ENCODE peak calls at places on chromosome 19, in seven cellular contexts. T, C, U, W, M, G and S are unnamed samples.

GRCh38 chr19:8487137-8487851 is 15.1 kb downstream of the PRAM1 start:
- DNase-seq in T (no peak), C (no peak), U (no peak), W (no peak), M (no peak), G (no peak), S (no peak)

GRCh38 chr19:48454150-48454730 is 1.1 kb upstream of the KCNJ14 start:
- DNase-seq in T (no peak), C (no peak), U (no peak), W (no peak), M (no peak), G (no peak), S (no peak)

GRCh38 chr19:8017808-8018207 is 12.4 kb upstream of the ELAVL1 start:
- DNase-seq in T (no peak), C (no peak), U (peak), W (no peak), M (peak), G (peak), S (no peak)

GRCh38 chr19:31533114-31533513 is 183.9 kb upstream of the TSHZ3 start:
- DNase-seq in T (no peak), C (no peak), U (no peak), W (no peak), M (peak), G (no peak), S (no peak)

GRCh38 chr19:17415107-17415506 is 4.7 kb upstream of the MVB12A start:
- DNase-seq in T (no peak), C (no peak), U (no peak), W (no peak), M (peak), G (no peak), S (no peak)

GRCh38 chr19:38265213-38265861 is 964 bp downstream of the SPINT2 start:
- DNase-seq in T (no peak), C (no peak), U (no peak), W (no peak), M (peak), G (peak), S (peak)

GRCh38 chr19:19530889-19531288 is 2.2 kb downstream of the YJEFN3 start:
- DNase-seq in T (no peak), C (no peak), U (no peak), W (no peak), M (no peak), G (no peak), S (no peak)

GRCh38 chr19:44683434-44684210 is 12.3 kb downstream of the CEACAM19 start:
- DNase-seq in T (no peak), C (no peak), U (no peak), W (no peak), M (no peak), G (no peak), S (no peak)

GRCh38 chr19:44592451-44592890 is 20.9 kb upstream of the IGSF23 start:
- DNase-seq in T (no peak), C (no peak), U (no peak), W (no peak), M (no peak), G (no peak), S (no peak)

GRCh38 chr19:18046066-18046718 is 38.2 kb downstream of the ARRDC2 start:
- DNase-seq in T (peak), C (peak), U (peak), W (peak), M (no peak), G (no peak), S (peak)

GRCh38 chr19:17718988-17719711 is at the start of gene MAP1S:
- DNase-seq in T (no peak), C (peak), U (peak), W (peak), M (peak), G (peak), S (peak)

GRCh38 chr19:56595548-56595899 is 422 bp downstream of the ZNF71 start:
- DNase-seq in T (no peak), C (peak), U (no peak), W (no peak), M (no peak), G (no peak), S (peak)

GRCh38 chr19:43481701-43482100 is 16.3 kb upstream of the LYPD3 start:
- DNase-seq in T (no peak), C (no peak), U (no peak), W (no peak), M (no peak), G (no peak), S (no peak)

GRCh38 chr19:50325310-50326100 is 3.7 kb downstream of the KCNC3 start:
- DNase-seq in T (peak), C (peak), U (peak), W (peak), M (peak), G (peak), S (peak)

GRCh38 chr19:11180346-11180745 is 17.0 kb downstream of the KANK2 start:
- DNase-seq in T (no peak), C (no peak), U (no peak), W (no peak), M (no peak), G (no peak), S (no peak)

GRCh38 chr19:45404557-45405434 is at the start of gene PPP1R13L:
- DNase-seq in T (peak), C (peak), U (peak), W (peak), M (peak), G (peak), S (peak)

GRCh38 chr19:39265321-39265916 is 2.8 kb upstream of the IFNL2 start:
- DNase-seq in T (no peak), C (no peak), U (no peak), W (no peak), M (peak), G (no peak), S (no peak)

GRCh38 chr19:19447536-19448237 is 42.2 kb downstream of the GATAD2A start:
- DNase-seq in T (no peak), C (peak), U (no peak), W (no peak), M (no peak), G (no peak), S (no peak)

GRCh38 chr19:35249146-35249847 is 495 bp downstream of the LSR start:
- DNase-seq in T (no peak), C (no peak), U (no peak), W (no peak), M (peak), G (peak), S (no peak)

GRCh38 chr19:33437351-33438015 is 64.0 kb downstream of the CEBPG start:
- DNase-seq in T (no peak), C (no peak), U (no peak), W (no peak), M (no peak), G (no peak), S (no peak)

GRCh38 chr19:633786-634639 is 676 bp upstream of the POLRMT start:
- DNase-seq in T (no peak), C (peak), U (no peak), W (no peak), M (no peak), G (no peak), S (no peak)

GRCh38 chr19:55526216-55527196 is 10.4 kb downstream of the SBK2 start:
- DNase-seq in T (no peak), C (peak), U (peak), W (peak), M (peak), G (peak), S (peak)

GRCh38 chr19:46745521-46746280 is at the start of gene FKRP:
- DNase-seq in T (no peak), C (no peak), U (no peak), W (peak), M (peak), G (no peak), S (no peak)

GRCh38 chr19:49882643-49883042 is 5.1 kb downstream of the TBC1D17 start:
- DNase-seq in T (no peak), C (no peak), U (no peak), W (no peak), M (no peak), G (no peak), S (no peak)

GRCh38 chr19:44813331-44814131 is 4.6 kb downstream of the BCAM start:
- DNase-seq in T (no peak), C (no peak), U (no peak), W (no peak), M (peak), G (no peak), S (no peak)

GRCh38 chr19:39415111-39416046 is 2.9 kb downstream of the PLEKHG2 start:
- DNase-seq in T (no peak), C (no peak), U (no peak), W (no peak), M (peak), G (peak), S (no peak)

GRCh38 chr19:44303976-44304568 is 753 bp downstream of the ZNF235 start:
- DNase-seq in T (no peak), C (peak), U (no peak), W (peak), M (peak), G (peak), S (peak)

GRCh38 chr19:32911467-32911866 is 41.9 kb upstream of the SLC7A9 start:
- DNase-seq in T (no peak), C (no peak), U (no peak), W (no peak), M (no peak), G (no peak), S (no peak)

GRCh38 chr19:34960103-34960805 is 3.8 kb downstream of the ZNF792 start:
- DNase-seq in T (no peak), C (peak), U (no peak), W (no peak), M (no peak), G (no peak), S (no peak)

GRCh38 chr19:10587022-10587838 is at the start of gene AP1M2:
- DNase-seq in T (peak), C (no peak), U (no peak), W (no peak), M (peak), G (peak), S (no peak)

GRCh38 chr19:50998061-50998460 is 3.3 kb downstream of the KLK8 start:
- DNase-seq in T (no peak), C (no peak), U (no peak), W (no peak), M (no peak), G (no peak), S (no peak)

GRCh38 chr19:41698746-41699230 is 9.6 kb upstream of the CEACAM5 start:
- DNase-seq in T (no peak), C (no peak), U (no peak), W (no peak), M (no peak), G (peak), S (no peak)

GRCh38 chr19:39133431-39134270 is 8.1 kb downstream of the PAK4 start:
- DNase-seq in T (no peak), C (no peak), U (no peak), W (no peak), M (peak), G (peak), S (no peak)

GRCh38 chr19:34165295-34165738 is 7.0 kb upstream of the LSM14A start:
- DNase-seq in T (no peak), C (no peak), U (no peak), W (no peak), M (no peak), G (no peak), S (no peak)

DNA sequence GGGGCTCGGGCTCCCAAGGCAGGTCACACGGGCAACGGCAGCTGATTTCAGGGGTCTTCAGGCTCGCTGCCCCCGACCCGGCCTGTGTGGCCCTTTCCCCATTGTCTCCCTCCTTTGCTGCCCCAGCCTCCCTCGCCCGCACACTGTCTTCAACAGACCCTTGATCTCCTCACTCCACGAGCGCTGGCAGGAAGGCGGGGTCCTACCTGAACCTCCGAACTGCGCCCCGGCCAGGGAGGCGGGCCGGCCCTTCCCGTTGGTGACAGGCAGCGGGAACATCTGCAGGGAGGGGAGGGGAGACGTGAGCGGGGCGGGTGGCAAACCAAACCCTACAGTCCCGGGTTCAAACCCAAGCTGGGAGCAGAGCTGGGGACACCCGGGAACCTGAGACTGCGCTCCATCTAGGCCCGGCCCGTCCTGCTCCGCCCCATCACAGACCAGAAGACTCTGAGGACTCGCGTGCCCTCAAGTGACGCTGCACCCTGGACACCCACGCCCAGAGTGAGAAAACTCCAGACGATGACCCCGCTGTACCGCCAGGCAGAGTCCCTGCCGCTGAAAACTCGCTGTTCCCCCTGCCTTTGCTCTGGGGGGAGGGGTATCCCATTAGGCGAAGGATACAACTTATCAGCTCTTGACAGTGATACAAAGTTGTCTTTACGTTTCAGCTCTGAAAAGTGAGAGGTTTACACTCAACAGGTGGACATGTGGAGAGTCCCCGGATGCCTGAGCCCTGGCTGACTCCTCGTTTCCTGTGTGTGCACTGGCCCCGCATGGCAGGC is 6.1 kb downstream of the TCF3 start:
- DNase-seq in T (no peak), C (no peak), U (no peak), W (no peak), M (no peak), G (no peak), S (no peak)
- H3K9ac ChIP-seq in T (no peak), C (no peak), U (no peak), W (no peak), M (no peak), G (no peak), S (no peak)

GRCh38 chr19:6357174-6357573 is 4.2 kb upstream of the CLPP start:
- DNase-seq in T (no peak), C (no peak), U (no peak), W (no peak), M (no peak), G (no peak), S (no peak)
- H3K9ac ChIP-seq in T (no peak), C (no peak), U (no peak), W (no peak), M (no peak), G (no peak), S (no peak)

GRCh38 chr19:53553865-53554791 is 16.2 kb downstream of the ZNF331 start:
- DNase-seq in T (no peak), C (peak), U (no peak), W (peak), M (no peak), G (peak), S (peak)

GRCh38 chr19:53554804-53555203 is 16.9 kb downstream of the ZNF331 start:
- DNase-seq in T (no peak), C (no peak), U (no peak), W (no peak), M (no peak), G (no peak), S (no peak)

GRCh38 chr19:53552001-53552721 is 14.2 kb downstream of the ZNF331 start:
- DNase-seq in T (no peak), C (no peak), U (no peak), W (peak), M (no peak), G (no peak), S (no peak)

GRCh38 chr19:53555352-53555751 is 17.4 kb downstream of the ZNF331 start:
- DNase-seq in T (no peak), C (no peak), U (no peak), W (no peak), M (no peak), G (no peak), S (no peak)

DNA sequence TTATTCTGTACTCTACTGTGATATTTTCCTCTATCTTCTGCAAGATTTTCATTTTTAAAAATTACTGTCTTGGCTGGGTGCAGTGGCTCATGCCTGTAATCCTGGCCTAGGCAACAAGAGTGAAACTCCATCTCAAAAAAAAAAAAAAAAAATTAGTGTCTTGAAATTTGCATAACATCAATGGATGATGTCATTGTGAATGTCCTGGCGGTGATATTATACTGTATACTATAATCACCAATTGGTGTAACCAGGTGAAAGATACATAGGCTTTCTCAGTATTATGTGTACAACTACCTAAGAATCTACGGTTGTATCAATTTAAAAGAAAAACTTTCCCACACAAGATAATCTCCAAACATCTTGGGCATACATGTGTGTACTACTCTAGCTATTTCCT is 15.2 kb downstream of the ZNF331 start:
- DNase-seq in T (no peak), C (peak), U (no peak), W (no peak), M (no peak), G (no peak), S (no peak)
- H3K9ac ChIP-seq in T (no peak), C (no peak), U (no peak), W (peak), M (no peak), G (no peak), S (no peak)

DNA sequence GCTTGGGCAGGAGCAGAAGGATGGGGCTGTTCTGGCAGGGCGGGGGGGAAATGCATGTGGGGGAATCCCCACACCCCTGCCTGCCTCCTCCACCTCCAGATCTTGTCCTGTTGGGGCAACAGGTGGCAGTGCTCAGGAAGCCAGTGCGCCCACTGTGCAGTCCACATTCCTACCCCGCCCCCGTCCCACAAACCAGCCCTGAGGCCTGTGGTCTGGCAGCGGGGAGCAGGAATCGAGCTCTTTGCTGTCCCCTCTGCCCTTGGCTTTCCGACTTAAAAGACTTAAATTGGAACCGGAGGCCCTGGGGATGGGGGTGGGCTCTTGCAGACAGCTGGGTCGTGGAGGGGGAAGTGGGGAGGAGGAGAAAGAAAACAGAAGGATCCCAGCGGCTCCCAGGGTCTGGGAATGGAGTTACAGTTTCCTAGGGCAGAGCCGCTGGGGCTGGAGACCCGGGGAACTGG is 4.3 kb downstream of the NANOS3 start:
- DNase-seq in T (no peak), C (peak), U (peak), W (no peak), M (peak), G (peak), S (peak)
- H3K9ac ChIP-seq in T (no peak), C (no peak), U (peak), W (no peak), M (no peak), G (peak), S (no peak)